ENCODE peak calls at places on chromosomes 4 and X, in ten cellular contexts. N, C, T, V, X, K, P, S, Q and M are unnamed samples.

GRCh38 chrX:10022580-10023245 is 55.6 kb downstream of the CLDN34 start:
- DNase-seq in T (peak), P (peak), V (no peak), Q (no peak), X (no peak), C (peak), K (no peak), S (peak), N (peak), M (peak)

GRCh38 chr4:87819281-87819919 is 13.4 kb upstream of the MEPE start:
- DNase-seq in Q (peak), T (peak), P (no peak), K (no peak), N (peak), V (no peak), S (peak), X (peak), C (no peak), M (peak)

GRCh38 chr4:48138511-48138910 is 4.5 kb upstream of the TXK start:
- DNase-seq in V (no peak), S (no peak), C (no peak), Q (no peak), P (no peak), X (no peak), T (no peak), K (no peak), N (no peak), M (no peak)

GRCh38 chrX:36160056-36160455 is 240.5 kb downstream of the CFAP47 start:
- DNase-seq in S (no peak), C (no peak), Q (no peak), T (no peak), X (no peak), K (no peak), V (no peak), P (no peak), N (no peak), M (peak)

GRCh38 chr4:112896326-112896892 is 153.0 kb upstream of the ANK2 start:
- DNase-seq in C (no peak), Q (no peak), N (no peak), K (no peak), P (no peak), X (no peak), V (no peak), T (no peak), S (no peak), M (no peak)

GRCh38 chr4:183504930-183505555 is at the start of gene ING2:
- DNase-seq in K (peak), Q (no peak), P (no peak), X (peak), S (no peak), C (no peak), N (no peak), V (no peak), T (no peak), M (no peak)

GRCh38 chrX:55008571-55009358 is 8.6 kb downstream of the APEX2 start:
- DNase-seq in X (no peak), S (peak), K (no peak), N (peak), Q (no peak), T (no peak), C (peak), V (no peak), P (peak), M (peak)

GRCh38 chr4:127140306-127140705 is 492.5 kb upstream of the INTU start:
- DNase-seq in V (no peak), Q (no peak), P (no peak), S (peak), C (no peak), N (peak), K (no peak), T (peak), X (no peak), M (no peak)

GRCh38 chrX:65948103-65948502 is 91.8 kb downstream of the VSIG4 start:
- DNase-seq in S (no peak), K (no peak), X (no peak), N (no peak), P (no peak), V (no peak), C (no peak), Q (no peak), T (no peak), M (no peak)

GRCh38 chrX:150546711-150547153 is 21.7 kb upstream of the MTM1 start:
- DNase-seq in N (no peak), V (no peak), C (no peak), Q (no peak), K (no peak), P (no peak), S (no peak), T (peak), X (no peak), M (peak)

GRCh38 chr4:762211-763190 is 56.9 kb downstream of the PCGF3 start:
- DNase-seq in V (no peak), T (peak), X (no peak), K (peak), Q (no peak), S (no peak), N (peak), P (peak), C (no peak), M (peak)
- TF ChIP-seq CTCF in V (no peak), T (peak), X (peak), K (no peak), Q (peak), S (peak), N (peak), P (no peak), C (no peak), M (peak)

GRCh38 chrX:46757593-46757992 is 1.3 kb downstream of the SLC9A7 start:
- DNase-seq in T (no peak), S (no peak), K (no peak), Q (no peak), P (no peak), C (no peak), V (no peak), X (no peak), N (no peak), M (peak)

GRCh38 chrX:46758163-46758955 is 559 bp downstream of the SLC9A7 start:
- DNase-seq in S (no peak), V (no peak), Q (no peak), K (peak), C (no peak), T (no peak), P (no peak), X (no peak), N (no peak), M (no peak)

GRCh38 chrX:46758956-46759644 is at the start of gene SLC9A7:
- DNase-seq in K (peak), V (no peak), N (peak), C (peak), P (peak), Q (no peak), X (peak), S (no peak), T (peak), M (peak)

GRCh38 chrX:46755656-46756055 is 3.3 kb downstream of the SLC9A7 start:
- DNase-seq in V (no peak), X (no peak), T (peak), S (no peak), Q (no peak), N (peak), K (no peak), P (no peak), C (no peak), M (peak)

DNA sequence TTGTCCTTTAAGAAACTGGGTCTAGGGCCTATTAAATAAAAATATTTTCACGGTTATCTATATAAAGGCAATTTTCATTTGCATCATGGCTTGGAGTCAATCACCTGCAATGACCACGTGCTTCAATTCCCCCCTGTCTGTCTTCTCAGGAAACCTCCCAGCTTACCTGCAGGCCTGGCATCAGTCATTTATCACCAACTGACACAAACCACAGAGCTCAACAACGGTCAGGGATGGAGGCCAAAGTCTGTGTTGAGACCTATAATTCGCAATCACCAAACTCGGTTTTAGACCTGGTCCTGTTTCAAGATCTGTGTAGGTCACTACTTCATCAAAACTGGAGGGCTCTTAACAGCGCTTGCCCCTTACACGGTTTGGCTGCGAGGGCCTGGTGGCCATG is 1.9 kb downstream of the SLC9A7 start:
- DNase-seq in X (no peak), P (no peak), C (no peak), K (no peak), N (no peak), Q (no peak), T (no peak), V (no peak), S (no peak), M (no peak)
- H3K4me3 ChIP-seq in X (no peak), P (no peak), C (no peak), K (no peak), N (no peak), Q (no peak), T (no peak), V (no peak), S (no peak), M (no peak)

GRCh38 chrX:133214316-133214715 is 3.8 kb downstream of the TFDP3 start:
- DNase-seq in K (no peak), X (no peak), S (no peak), C (no peak), T (no peak), V (no peak), P (no peak), Q (no peak), N (no peak), M (no peak)

GRCh38 chrX:133215017-133215416 is 3.1 kb downstream of the TFDP3 start:
- DNase-seq in S (no peak), X (no peak), K (no peak), N (no peak), V (no peak), P (no peak), Q (no peak), T (no peak), C (no peak), M (no peak)

GRCh38 chrX:133218329-133218728 is at the start of gene TFDP3:
- DNase-seq in K (no peak), P (no peak), S (no peak), V (no peak), X (no peak), C (no peak), Q (no peak), N (no peak), T (no peak), M (no peak)

GRCh38 chrX:133215747-133216146 is 2.4 kb downstream of the TFDP3 start:
- DNase-seq in N (peak), K (no peak), X (no peak), S (no peak), C (no peak), T (peak), V (no peak), Q (no peak), P (no peak), M (no peak)
- TF ChIP-seq CTCF in N (no peak), K (no peak), X (no peak), S (no peak), C (peak), T (peak), V (no peak), Q (peak), P (peak), M (no peak)

GRCh38 chr4:10113362-10114047 is 3.1 kb downstream of the WDR1 start:
- DNase-seq in X (no peak), T (no peak), V (no peak), K (no peak), N (no peak), S (no peak), C (no peak), Q (no peak), P (no peak), M (no peak)

GRCh38 chr4:10114147-10114546 is 2.5 kb downstream of the WDR1 start:
- DNase-seq in K (no peak), S (no peak), V (no peak), Q (no peak), X (no peak), N (no peak), P (no peak), C (no peak), T (no peak), M (no peak)

GRCh38 chr4:10115657-10116624 is 658 bp downstream of the WDR1 start:
- DNase-seq in S (no peak), P (peak), K (peak), V (no peak), T (peak), X (peak), N (peak), Q (no peak), C (no peak), M (no peak)

GRCh38 chr4:10115271-10115656 is 1.3 kb downstream of the WDR1 start:
- DNase-seq in C (no peak), K (no peak), N (peak), V (no peak), X (no peak), S (no peak), Q (no peak), P (no peak), T (peak), M (peak)

GRCh38 chr4:10114607-10115006 is 2.0 kb downstream of the WDR1 start:
- DNase-seq in Q (no peak), C (no peak), P (no peak), T (no peak), K (no peak), X (no peak), S (no peak), V (no peak), N (no peak), M (no peak)
- H3K4me3 ChIP-seq in Q (no peak), C (no peak), P (peak), T (peak), K (no peak), X (peak), S (peak), V (peak), N (peak), M (peak)